ENCODE peak calls at places on chromosomes 2 and 18, in four cellular contexts. V, K, Z and M are unnamed samples.

GRCh38 chr2:146412625-146413024 is 1432.2 kb upstream of the ACVR2A start:
- DNase-seq in V (no peak), K (peak; percentile 72), Z (no peak), M (no peak)

GRCh38 chr2:33023732-33024301 is 77.1 kb downstream of the LTBP1 start:
- DNase-seq in V (no peak), K (no peak), Z (no peak), M (no peak)

GRCh38 chr2:69132960-69133590 is 120.1 kb downstream of the ANTXR1 start:
- DNase-seq in V (no peak), K (peak; percentile 8), Z (no peak), M (no peak)

GRCh38 chr2:84631047-84631446 is 114.7 kb downstream of the DNAH6 start:
- DNase-seq in V (peak; percentile 45), K (no peak), Z (no peak), M (peak; percentile 12)

GRCh38 chr2:98869272-98869641 is 66.8 kb downstream of the CRACDL start:
- DNase-seq in V (no peak), K (peak; percentile 64), Z (no peak), M (peak; percentile 91)

GRCh38 chr18:80154293-80154692 is 45.2 kb downstream of the ADNP2 start:
- DNase-seq in V (no peak), K (peak; percentile 73), Z (no peak), M (no peak)

GRCh38 chr2:106160786-106161261 is 33.3 kb downstream of the UXS1 start:
- DNase-seq in V (no peak), K (no peak), Z (no peak), M (no peak)

GRCh38 chr2:198135481-198135934 is 331.1 kb downstream of the PLCL1 start:
- DNase-seq in V (no peak), K (no peak), Z (no peak), M (no peak)

GRCh38 chr2:65656152-65656718 is 223.8 kb upstream of the SPRED2 start:
- DNase-seq in V (no peak), K (no peak), Z (no peak), M (no peak)

GRCh38 chr2:15772196-15772595 is 168.2 kb upstream of the MYCN start:
- DNase-seq in V (no peak), K (no peak), Z (no peak), M (no peak)

GRCh38 chr2:216698895-216699294 is 3.5 kb upstream of the IGFBP5 start:
- DNase-seq in V (peak; percentile 81), K (peak; percentile 64), Z (no peak), M (no peak)

GRCh38 chr2:239467281-239467955 is 66.6 kb upstream of the HDAC4 start:
- DNase-seq in V (no peak), K (peak; percentile 26), Z (no peak), M (no peak)

GRCh38 chr2:46942143-46942526 is 26.5 kb upstream of the MCFD2 start:
- DNase-seq in V (no peak), K (no peak), Z (peak; percentile 43), M (no peak)

GRCh38 chr2:17540813-17541513 is 467 bp downstream of the VSNL1 start:
- DNase-seq in V (no peak), K (no peak), Z (no peak), M (no peak)

GRCh38 chr18:51361130-51361860 is 163.8 kb upstream of the MEX3C start:
- DNase-seq in V (peak; percentile 66), K (no peak), Z (no peak), M (no peak)

GRCh38 chr2:1997409-1997808 is 253.1 kb upstream of the PXDN start:
- DNase-seq in V (no peak), K (peak; percentile 38), Z (no peak), M (no peak)

GRCh38 chr18:34702814-34703213 is 7.3 kb upstream of the DTNA start:
- DNase-seq in V (no peak), K (no peak), Z (no peak), M (no peak)

GRCh38 chr2:45943231-45944044 is 292.0 kb downstream of the PRKCE start:
- DNase-seq in V (no peak), K (peak; percentile 72), Z (no peak), M (no peak)

GRCh38 chr2:17536416-17536815 is 4.1 kb upstream of the VSNL1 start:
- DNase-seq in V (no peak), K (no peak), Z (no peak), M (no peak)

GRCh38 chr18:59345556-59345955 is 13.5 kb downstream of the LMAN1 start:
- DNase-seq in V (no peak), K (no peak), Z (no peak), M (no peak)

GRCh38 chr2:199366406-199366805 is 91.3 kb downstream of the SATB2 start:
- DNase-seq in V (no peak), K (no peak), Z (no peak), M (peak; percentile 51)

GRCh38 chr2:42163444-42164045 is 5.6 kb upstream of the EML4 start:
- DNase-seq in V (no peak), K (no peak), Z (no peak), M (no peak)

GRCh38 chr2:4653989-4654388 is 950.6 kb downstream of the DCDC2C start:
- DNase-seq in V (no peak), K (no peak), Z (no peak), M (no peak)

GRCh38 chr18:31148580-31148979 is 14.1 kb downstream of the DSC1 start:
- DNase-seq in V (no peak), K (no peak), Z (no peak), M (no peak)

GRCh38 chr2:169363027-169363569 is 764 bp upstream of the LRP2 start:
- DNase-seq in V (no peak), K (no peak), Z (no peak), M (no peak)

GRCh38 chr18:58311390-58311789 is 267.4 kb downstream of the NEDD4L start:
- DNase-seq in V (no peak), K (no peak), Z (no peak), M (no peak)
- H3K27ac ChIP-seq in V (no peak overlapping the region), K (no peak overlapping the region), Z (peak overlapping the region; percentile 70), M (peak overlapping the region; percentile 33)

GRCh38 chr2:241006412-241006811 is 8.0 kb downstream of the SNED1 start:
- DNase-seq in V (no peak), K (peak; percentile 14), Z (no peak), M (no peak)
- H3K27ac ChIP-seq in V (no peak overlapping the region), K (no peak overlapping the region), Z (no peak overlapping the region), M (no peak overlapping the region)

GRCh38 chr2:30024281-30024680 is 102.9 kb upstream of the ALK start:
- DNase-seq in V (no peak), K (no peak), Z (no peak), M (no peak)

GRCh38 chr2:30030361-30030760 is 109.0 kb upstream of the ALK start:
- DNase-seq in V (no peak), K (no peak), Z (no peak), M (no peak)

GRCh38 chr2:30029804-30030203 is 108.4 kb upstream of the ALK start:
- DNase-seq in V (no peak), K (no peak), Z (no peak), M (no peak)

GRCh38 chr2:30022444-30023071 is 101.2 kb upstream of the ALK start:
- DNase-seq in V (no peak), K (no peak), Z (no peak), M (no peak)

GRCh38 chr2:30026091-30027055 is 105.0 kb upstream of the ALK start:
- DNase-seq in V (peak; percentile 74), K (peak; percentile 88), Z (peak; percentile 47), M (peak; percentile 94)
- H3K27ac ChIP-seq in V (no peak overlapping the region), K (no peak overlapping the region), Z (no peak overlapping the region), M (no peak overlapping the region)

DNA sequence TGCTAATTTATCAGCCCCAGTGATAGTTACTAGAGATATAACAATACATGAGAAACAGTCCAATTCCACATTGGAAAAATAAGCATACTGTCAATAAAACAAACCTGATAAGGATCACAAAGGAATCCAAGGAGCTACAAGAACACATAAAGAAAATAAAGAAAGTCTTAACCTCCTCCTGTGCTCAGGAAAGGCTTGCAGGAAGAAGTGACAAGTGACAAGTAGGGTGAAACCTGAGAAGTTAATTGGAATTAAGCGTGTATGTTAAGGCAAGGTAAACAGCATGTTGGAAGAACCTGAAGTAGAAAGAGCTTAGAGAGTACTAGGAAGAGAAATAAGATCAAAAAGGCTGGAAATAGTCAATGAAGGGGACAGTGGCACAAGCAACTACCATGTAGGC is 20.2 kb upstream of the ASNSD1 start:
- DNase-seq in V (no peak), K (no peak), Z (no peak), M (no peak)
- H3K27ac ChIP-seq in V (no peak overlapping the region), K (no peak overlapping the region), Z (no peak overlapping the region), M (no peak overlapping the region)

GRCh38 chr2:20615046-20615465 is 35.8 kb downstream of the HS1BP3 start:
- DNase-seq in V (no peak), K (peak; percentile 44), Z (no peak), M (no peak)

GRCh38 chr2:20611844-20612356 is 39.0 kb downstream of the HS1BP3 start:
- DNase-seq in V (no peak), K (no peak), Z (no peak), M (no peak)

GRCh38 chr2:20614201-20615045 is 36.5 kb downstream of the HS1BP3 start:
- DNase-seq in V (no peak), K (peak; percentile 88), Z (peak; percentile 77), M (no peak)

GRCh38 chr2:20612835-20613341 is 38.0 kb downstream of the HS1BP3 start:
- DNase-seq in V (no peak), K (no peak), Z (no peak), M (no peak)

DNA sequence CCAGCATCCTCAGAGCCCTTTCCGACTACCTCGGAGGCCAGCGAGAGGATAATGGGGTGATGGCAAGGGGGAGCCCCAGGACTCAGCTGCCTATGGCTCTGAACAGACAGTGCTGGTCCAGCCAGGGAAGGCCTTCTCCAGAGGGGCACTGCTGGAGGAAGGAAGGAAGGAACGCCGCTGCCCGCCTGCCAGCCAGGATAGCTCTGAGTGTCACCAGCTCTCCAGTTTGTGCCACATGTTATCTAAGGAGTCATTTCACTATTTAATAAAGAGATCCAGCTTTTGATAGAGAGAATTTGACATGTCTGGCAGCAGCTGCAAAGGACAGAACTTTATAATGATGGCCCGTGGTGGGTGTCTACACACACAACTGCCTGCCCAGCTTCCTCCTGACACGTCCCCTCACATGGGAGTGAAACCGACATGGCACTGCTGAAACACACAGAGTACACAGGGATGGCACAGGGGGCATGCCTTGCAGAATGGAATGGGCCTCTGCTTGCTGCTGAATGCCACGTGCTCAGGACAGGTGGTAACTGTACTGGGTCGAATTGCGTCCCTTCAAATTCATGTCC is 37.5 kb downstream of the HS1BP3 start:
- DNase-seq in V (no peak), K (peak; percentile 41), Z (no peak), M (no peak)
- H3K27ac ChIP-seq in V (no peak overlapping the region), K (no peak overlapping the region), Z (peak overlapping the region; percentile 32), M (no peak overlapping the region)

DNA sequence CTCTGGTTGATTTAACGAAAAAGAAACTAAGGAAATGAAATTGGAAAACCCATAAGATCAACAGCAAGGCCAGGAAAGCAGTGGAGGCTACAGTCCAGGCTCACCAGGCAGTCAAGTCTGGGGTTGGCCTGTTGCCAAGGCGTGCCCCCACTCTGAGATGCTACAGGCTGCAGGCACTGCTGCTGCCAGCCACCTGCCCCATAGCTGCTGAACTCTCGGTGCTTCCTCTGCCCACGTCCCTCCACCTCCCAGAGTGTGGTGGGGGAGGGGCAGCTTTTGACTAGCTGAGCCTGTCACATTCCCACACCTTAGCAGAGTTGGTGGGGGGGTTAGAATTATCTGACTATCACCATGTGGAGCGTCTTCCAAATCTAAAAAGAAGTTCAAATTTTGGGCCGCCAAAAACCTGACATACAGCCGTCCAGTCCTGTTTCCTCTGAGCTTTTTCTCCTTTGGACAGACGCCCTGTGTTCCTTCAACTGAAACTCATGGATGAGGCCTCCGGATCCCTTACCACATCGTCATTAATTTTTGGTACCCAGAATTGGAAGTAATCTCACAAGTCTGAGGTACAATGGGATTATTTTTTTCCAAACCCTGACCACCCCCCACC is 3.9 kb upstream of the SH3RF3 start:
- DNase-seq in V (no peak), K (peak; percentile 62), Z (no peak), M (no peak)
- H3K27ac ChIP-seq in V (no peak overlapping the region), K (no peak overlapping the region), Z (no peak overlapping the region), M (no peak overlapping the region)